ENCODE peak calls at places on chromosomes 7 and 10, in eight cellular contexts. W is neural progenitor cell, T is pancreas, D is endothelial cell of umbilical vein, G is Peyer's patch, V is uterus, N is tibial artery, E is psoas muscle. S is an unnamed sample. For H3K4me1, the result is how much of the 10 kb centered on the place peaks cover.

GRCh38 chr7:30238721-30239441 is 45.5 kb upstream of the ZNRF2 start:
- DNase-seq in V (no peak), T (peak), G (no peak), W (no peak), N (peak), D (peak), E (peak), S (no peak)

GRCh38 chr7:2934211-2934731 is 90.2 kb upstream of the GNA12 start:
- DNase-seq in G (no peak), D (peak), W (no peak), N (peak), V (no peak), T (no peak), E (no peak), S (no peak)

GRCh38 chr7:36670585-36671431 is 53.5 kb downstream of the AOAH start:
- DNase-seq in W (peak), N (peak), T (peak), E (no peak), G (peak), D (peak), V (no peak), S (peak)

GRCh38 chr7:155365146-155365874 is 67.6 kb downstream of the INSIG1 start:
- DNase-seq in E (no peak), V (no peak), D (no peak), N (no peak), T (no peak), W (no peak), G (no peak), S (no peak)

GRCh38 chr10:124732931-124733536 is 11.1 kb downstream of the FAM53B start:
- DNase-seq in D (no peak), N (peak), W (no peak), E (peak), G (peak), V (peak), T (no peak), S (no peak)

GRCh38 chr7:51785171-51785570 is 468.6 kb upstream of the COBL start:
- DNase-seq in T (no peak), E (no peak), G (no peak), D (no peak), W (no peak), V (no peak), N (no peak), S (no peak)

GRCh38 chr10:124222298-124223000 is 129.1 kb upstream of the CHST15 start:
- DNase-seq in W (no peak), N (no peak), T (no peak), G (peak), E (no peak), V (no peak), D (peak), S (no peak)

GRCh38 chr7:141291541-141291940 is 217.7 kb downstream of the TMEM178B start:
- DNase-seq in E (no peak), V (no peak), W (no peak), G (no peak), D (no peak), T (no peak), N (no peak), S (no peak)

GRCh38 chr10:35739998-35740397 is 97.9 kb upstream of the FZD8 start:
- DNase-seq in E (no peak), G (no peak), N (no peak), V (no peak), D (peak), W (no peak), T (no peak), S (no peak)

GRCh38 chr7:28533731-28534531 is 121.6 kb downstream of the CREB5 start:
- DNase-seq in G (no peak), D (peak), W (no peak), T (no peak), N (peak), V (peak), E (peak), S (no peak)

GRCh38 chr10:68560201-68560915 is at the start of gene TET1:
- DNase-seq in W (peak), D (no peak), T (peak), V (peak), G (no peak), E (peak), N (peak), S (peak)

GRCh38 chr10:34760606-34761005 is 54.5 kb downstream of the PARD3 start:
- DNase-seq in N (no peak), E (peak), D (no peak), W (no peak), V (no peak), G (no peak), T (no peak), S (no peak)

GRCh38 chr10:110312206-110312605 is 7.5 kb upstream of the SMNDC1 start:
- DNase-seq in N (no peak), V (no peak), W (no peak), E (no peak), T (no peak), G (no peak), D (no peak), S (no peak)

GRCh38 chr10:110313674-110314073 is 9.0 kb upstream of the SMNDC1 start:
- DNase-seq in E (no peak), V (no peak), T (no peak), D (no peak), G (no peak), N (no peak), W (no peak), S (no peak)

GRCh38 chr10:110307805-110308204 is 3.1 kb upstream of the SMNDC1 start:
- DNase-seq in V (no peak), N (no peak), T (no peak), D (peak), E (no peak), G (no peak), W (no peak), S (no peak)

GRCh38 chr10:110310741-110311140 is 6.0 kb upstream of the SMNDC1 start:
- DNase-seq in E (no peak), N (no peak), V (no peak), D (peak), T (no peak), W (no peak), G (no peak), S (no peak)

GRCh38 chr10:110311357-110311949 is 6.7 kb upstream of the SMNDC1 start:
- DNase-seq in V (peak), D (peak), W (peak), G (peak), T (peak), E (no peak), N (no peak), S (peak)
- TF ChIP-seq CTCF in V (peak), D (peak), W (peak), G (peak), T (peak), E (peak), N (peak), S (peak)

DNA sequence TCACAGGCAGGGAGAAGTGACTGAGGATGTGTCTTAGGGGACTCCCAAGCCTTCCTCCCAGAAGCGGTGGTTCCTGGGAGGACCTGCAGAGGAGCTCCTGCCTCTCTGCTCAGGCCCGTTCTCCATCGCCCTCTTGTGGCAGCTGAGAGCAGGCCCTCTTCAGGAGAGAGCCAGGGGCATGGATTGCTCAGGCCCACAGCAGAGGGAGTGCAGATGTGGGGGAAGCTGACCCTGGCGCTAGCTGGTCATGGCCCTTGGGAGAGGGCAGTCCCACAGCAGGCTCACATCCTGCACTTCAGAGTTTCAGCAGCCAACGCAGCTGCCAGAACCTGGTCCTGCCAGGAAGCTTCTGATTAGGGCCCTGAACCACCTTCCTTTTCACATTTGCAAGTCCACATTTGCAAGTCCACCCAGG is 94.8 kb upstream of the TARP start:
- DNase-seq in D (peak), T (peak), V (no peak), N (peak), W (peak), E (peak), G (peak), S (peak)
- H3K4me1 ChIP-seq in D (under half), T (under half), V (under half), N (under half), W (under half), E (under half), G (under half), S (half or more)

GRCh38 chr10:80464557-80465466 is 10.7 kb downstream of the TSPAN14 start:
- DNase-seq in E (peak), G (no peak), T (peak), W (peak), V (peak), D (peak), N (no peak), S (peak)
- H3K27ac ChIP-seq in E (peak), G (peak), T (peak), W (peak), V (peak), D (peak), N (peak), S (peak)

GRCh38 chr7:77549103-77549870 is 12.2 kb downstream of the PTPN12 start:
- DNase-seq in V (no peak), G (no peak), W (no peak), D (no peak), N (no peak), T (no peak), E (no peak), S (no peak)

GRCh38 chr7:77553123-77553522 is 16.0 kb downstream of the PTPN12 start:
- DNase-seq in D (peak), N (no peak), W (no peak), G (no peak), V (no peak), E (no peak), T (no peak), S (no peak)

GRCh38 chr7:77548222-77548621 is 11.1 kb downstream of the PTPN12 start:
- DNase-seq in W (no peak), T (no peak), N (no peak), V (no peak), E (no peak), D (no peak), G (no peak), S (no peak)

DNA sequence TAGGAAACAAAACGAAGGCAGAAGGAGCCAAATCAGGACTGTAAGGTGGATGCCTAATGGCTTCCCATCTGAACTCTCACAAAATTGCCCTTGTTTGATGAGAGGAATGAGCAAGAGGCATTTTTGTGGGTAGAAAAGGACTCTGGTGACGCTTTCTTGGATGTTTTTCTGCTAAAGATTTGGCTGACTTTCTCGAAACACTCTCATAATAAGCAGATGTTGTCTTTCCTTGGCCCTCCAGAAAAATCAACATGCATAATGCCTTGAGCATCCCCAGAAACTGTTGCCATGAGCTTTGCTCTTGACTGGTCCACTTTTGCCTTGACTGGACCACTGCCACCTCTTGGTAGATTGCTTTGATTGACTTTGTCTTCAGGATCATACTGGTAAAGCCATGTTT is 13.5 kb downstream of the PTPN12 start:
- DNase-seq in W (no peak), D (no peak), E (no peak), V (no peak), T (no peak), N (no peak), G (no peak), S (no peak)
- TF ChIP-seq CTCF in W (no peak), D (no peak), E (no peak), V (no peak), T (no peak), N (no peak), G (no peak), S (no peak)